ENCODE peak calls at places on chromosomes 6 and 20, in nine cellular contexts. J, V, Q, S, R, K, F, C and U are unnamed samples.

GRCh38 chr6:100678027-100678426 is 203.1 kb downstream of the ASCC3 start:
- DNase-seq in J (no peak), V (no peak), Q (no peak), S (no peak), R (no peak), K (no peak), F (peak), C (no peak), U (peak)

GRCh38 chr6:122770835-122771601 is 8.5 kb upstream of the FABP7 start:
- DNase-seq in J (no peak), V (no peak), Q (no peak), S (no peak), R (peak), K (no peak), F (no peak), C (no peak), U (no peak)

GRCh38 chr20:37803476-37804307 is 99.2 kb upstream of the VSTM2L start:
- DNase-seq in J (no peak), V (no peak), Q (no peak), S (no peak), R (no peak), K (no peak), F (no peak), C (no peak), U (no peak)

GRCh38 chr20:37598611-37599342 is 71.1 kb upstream of the BLCAP start:
- DNase-seq in J (no peak), V (no peak), Q (no peak), S (no peak), R (no peak), K (no peak), F (no peak), C (no peak), U (no peak)

GRCh38 chr20:22379472-22379871 is 204.9 kb downstream of the FOXA2 start:
- DNase-seq in J (no peak), V (no peak), Q (peak), S (peak), R (no peak), K (peak), F (no peak), C (no peak), U (no peak)

GRCh38 chr6:153012856-153013255 is 10.3 kb upstream of the MTRF1L start:
- DNase-seq in J (no peak), V (no peak), Q (no peak), S (no peak), R (no peak), K (no peak), F (no peak), C (no peak), U (no peak)

GRCh38 chr6:11190625-11191245 is 41.7 kb downstream of the NEDD9 start:
- DNase-seq in J (no peak), V (no peak), Q (no peak), S (no peak), R (no peak), K (no peak), F (no peak), C (no peak), U (no peak)

GRCh38 chr20:3312940-3313656 is 74.1 kb upstream of the SLC4A11 start:
- DNase-seq in J (no peak), V (peak), Q (peak), S (no peak), R (peak), K (no peak), F (peak), C (peak), U (peak)

GRCh38 chr6:14758421-14759043 is 487.3 kb upstream of the JARID2 start:
- DNase-seq in J (no peak), V (no peak), Q (peak), S (no peak), R (peak), K (no peak), F (peak), C (no peak), U (no peak)

GRCh38 chr20:50339196-50339901 is 148.7 kb downstream of the CEBPB start:
- DNase-seq in J (no peak), V (no peak), Q (no peak), S (peak), R (no peak), K (no peak), F (peak), C (peak), U (no peak)

GRCh38 chr6:164109770-164110140 is 695.2 kb downstream of the QKI start:
- DNase-seq in J (peak), V (peak), Q (no peak), S (no peak), R (peak), K (no peak), F (no peak), C (peak), U (peak)

GRCh38 chr6:159002432-159003160 is 2.6 kb upstream of the RSPH3 start:
- DNase-seq in J (no peak), V (no peak), Q (no peak), S (peak), R (no peak), K (peak), F (peak), C (no peak), U (no peak)

GRCh38 chr6:135540207-135540877 is 42.8 kb upstream of the AHI1 start:
- DNase-seq in J (no peak), V (peak), Q (peak), S (no peak), R (no peak), K (no peak), F (peak), C (no peak), U (no peak)

GRCh38 chr6:53119772-53120409 is 28.8 kb downstream of the GCM1 start:
- DNase-seq in J (no peak), V (no peak), Q (peak), S (peak), R (peak), K (peak), F (peak), C (peak), U (no peak)

GRCh38 chr20:3687655-3688054 is 5.8 kb upstream of the ADAM33 start:
- DNase-seq in J (no peak), V (no peak), Q (peak), S (peak), R (no peak), K (peak), F (peak), C (no peak), U (no peak)

GRCh38 chr20:44532248-44532980 is 10.5 kb upstream of the SERINC3 start:
- DNase-seq in J (no peak), V (peak), Q (no peak), S (no peak), R (no peak), K (no peak), F (no peak), C (no peak), U (no peak)

GRCh38 chr6:158819213-158819976 is at the start of gene EZR:
- DNase-seq in J (peak), V (peak), Q (peak), S (peak), R (peak), K (peak), F (peak), C (peak), U (peak)

GRCh38 chr6:16049178-16049577 is 79.7 kb upstream of the MYLIP start:
- DNase-seq in J (no peak), V (no peak), Q (no peak), S (no peak), R (no peak), K (no peak), F (no peak), C (no peak), U (no peak)

GRCh38 chr6:50285735-50286134 is 236.0 kb upstream of the DEFB112 start:
- DNase-seq in J (no peak), V (no peak), Q (no peak), S (no peak), R (no peak), K (no peak), F (no peak), C (no peak), U (no peak)

GRCh38 chr6:50288241-50288640 is 238.5 kb upstream of the DEFB112 start:
- DNase-seq in J (no peak), V (no peak), Q (no peak), S (no peak), R (no peak), K (no peak), F (no peak), C (no peak), U (no peak)
- TF ChIP-seq POLR2A in J (no peak), V (no peak), Q (no peak), S (no peak), R (no peak), K (no peak), F (no peak), C (no peak), U (no peak)

GRCh38 chr6:26025894-26026832 is 61.1 kb upstream of the HFE start:
- DNase-seq in J (peak), V (peak), Q (peak), S (no peak), R (peak), K (peak), F (peak), C (peak), U (peak)
- TF ChIP-seq POLR2A in J (peak), V (no peak), Q (peak), S (peak), R (no peak), K (no peak), F (peak), C (peak), U (no peak)

DNA sequence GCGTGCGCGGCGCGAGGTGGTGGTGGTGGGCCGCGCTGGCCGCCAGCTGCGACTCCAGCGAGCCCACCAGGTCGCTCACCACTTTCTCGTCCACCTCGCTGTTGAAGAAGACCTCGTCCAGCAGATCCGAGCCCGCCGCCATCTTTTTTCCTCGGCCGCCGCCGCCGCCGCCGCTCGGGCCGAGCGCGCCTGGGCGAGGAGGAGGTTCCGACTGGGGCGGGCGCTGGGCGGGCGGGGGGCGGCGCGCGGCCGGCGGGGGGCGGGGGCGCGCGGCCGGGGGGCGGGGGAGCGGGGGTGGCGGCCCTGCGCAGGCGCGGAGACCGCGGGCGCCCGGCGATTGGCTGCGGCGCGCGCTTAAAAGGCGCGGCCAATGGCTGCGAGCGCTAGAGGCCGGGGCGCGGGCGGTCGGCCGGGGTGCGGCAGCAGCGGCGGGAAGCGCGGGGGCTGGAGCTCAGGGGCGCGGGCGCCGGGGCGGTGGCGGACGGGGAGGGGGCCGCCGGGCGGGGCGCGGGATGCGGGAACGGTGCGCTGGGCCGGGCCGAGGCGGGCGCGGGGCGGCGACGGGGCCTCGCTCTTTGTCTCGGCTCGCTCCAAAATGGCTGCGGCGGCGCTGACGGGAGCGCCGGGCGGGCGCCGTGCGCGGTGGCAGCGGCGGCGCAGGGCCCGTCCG is at the start of gene TAF4:
- DNase-seq in J (peak), V (peak), Q (peak), S (peak), R (peak), K (no peak), F (peak), C (peak), U (peak)
- TF ChIP-seq POLR2A in J (peak), V (peak), Q (peak), S (peak), R (peak), K (peak), F (peak), C (peak), U (no peak)

GRCh38 chr6:6517059-6517458 is 71.5 kb upstream of the LY86 start:
- DNase-seq in J (no peak), V (no peak), Q (no peak), S (no peak), R (no peak), K (no peak), F (no peak), C (no peak), U (no peak)
- TF ChIP-seq POLR2A in J (no peak), V (no peak), Q (no peak), S (no peak), R (no peak), K (no peak), F (no peak), C (no peak), U (no peak)